ENCODE peak calls at places on chromosomes 12 and 14, in nine cellular contexts. I is stimulated activated CD8-positive, alpha-beta memory T cell treated with anti-CD3 and anti-CD28 coated beads, Interleukin-4, amount 100 ng/mL, for 4 hours; J is D341Med; V is mesenteric fat pad; A is GF-D8; Z is activated T-helper 1 cell treated with anti-CD3 and anti-CD28 coated beads, Interleukin-12 subunit alpha, Interleukin-12 subunit beta, Interleukin-2, Interleukin-4 antibody, amounts not matched to agents 30 ng/mL and 10 ng/mL and 1 ng/mL, durations not matched to agents 14 hours and 24 hours and 36 hours; T is H4; F is EH; G is sciatic nerve. D is an unnamed sample.

GRCh38 chr14:89447182-89447970 is 30.3 kb upstream of the FOXN3 start:
- DNase-seq in V (peak; percentile 12), G (no peak), I (no peak), F (no peak), J (no peak), A (no peak), Z (no peak), T (no peak), D (no peak)

GRCh38 chr14:54355698-54356097 is 41.1 kb upstream of the CDKN3 start:
- DNase-seq in T (no peak), A (no peak), J (no peak), F (peak; percentile 66), G (no peak), Z (no peak), V (no peak), I (no peak), D (peak; percentile 57)

GRCh38 chr12:1103051-1103450 is 112.0 kb downstream of the ERC1 start:
- DNase-seq in J (no peak), A (no peak), Z (no peak), G (no peak), T (no peak), F (no peak), V (no peak), I (no peak), D (no peak)

GRCh38 chr14:104387385-104388010 is 192.1 kb upstream of the C14orf180 start:
- DNase-seq in I (no peak), J (peak; percentile 16), A (no peak), Z (no peak), V (peak; percentile 89), T (no peak), G (peak; percentile 53), F (no peak), D (no peak)

GRCh38 chr14:105118646-105119409 is 49.7 kb downstream of the JAG2 start:
- DNase-seq in J (peak; percentile 27), Z (no peak), G (peak; percentile 26), A (no peak), I (no peak), V (peak; percentile 11), T (no peak), F (no peak), D (peak; percentile 77)

GRCh38 chr12:106645465-106646330 is 62.9 kb downstream of the RFX4 start:
- DNase-seq in A (no peak), G (no peak), Z (no peak), F (no peak), J (no peak), V (no peak), I (no peak), T (no peak), D (no peak)

GRCh38 chr12:69483700-69484099 is 13.5 kb downstream of the FRS2 start:
- DNase-seq in I (no peak), T (no peak), V (no peak), F (no peak), A (no peak), G (no peak), J (no peak), Z (no peak), D (no peak)

GRCh38 chr14:54343276-54344121 is 53.3 kb upstream of the CDKN3 start:
- DNase-seq in Z (no peak), V (no peak), I (no peak), F (peak; percentile 71), J (no peak), G (no peak), A (no peak), T (peak; percentile 71), D (no peak)

GRCh38 chr12:54998958-54999510 is 14.5 kb upstream of the TESPA1 start:
- DNase-seq in Z (no peak), A (no peak), V (no peak), I (no peak), J (no peak), F (peak; percentile 7), G (no peak), T (peak; percentile 41), D (no peak)

GRCh38 chr12:123916729-123917128 is 55.9 kb downstream of the CCDC92 start:
- DNase-seq in V (no peak), Z (no peak), G (no peak), A (no peak), F (peak; percentile 31), I (peak; percentile 71), T (no peak), J (no peak), D (peak; percentile 43)

GRCh38 chr12:98274430-98275130 is 240.8 kb upstream of the TMPO start:
- DNase-seq in A (no peak), I (no peak), V (no peak), G (no peak), J (no peak), T (no peak), Z (no peak), F (no peak), D (no peak)

GRCh38 chr14:58362798-58363412 is 32.8 kb upstream of the TOMM20L start:
- DNase-seq in F (peak; percentile 32), I (no peak), Z (no peak), A (no peak), G (no peak), J (peak; percentile 36), V (no peak), T (peak; percentile 25), D (peak; percentile 29)

GRCh38 chr12:4355843-4356327 is 23.6 kb downstream of the FGF23 start:
- DNase-seq in G (no peak), A (no peak), I (no peak), J (peak; percentile 53), T (peak; percentile 56), Z (peak; percentile 28), F (peak; percentile 9), V (no peak), D (peak; percentile 9)

GRCh38 chr12:117718141-117718540 is 250.6 kb downstream of the KSR2 start:
- DNase-seq in V (no peak), A (no peak), G (no peak), Z (no peak), I (no peak), J (no peak), T (no peak), F (peak; percentile 65), D (no peak)

GRCh38 chr12:12007001-12007712 is 63.6 kb upstream of the BCL2L14 start:
- DNase-seq in G (no peak), Z (peak; percentile 50), A (no peak), V (no peak), T (peak; percentile 66), F (peak; percentile 82), J (no peak), I (peak; percentile 67), D (peak; percentile 76)

D was measured in mammary epithelial cell.